ENCODE peak calls at places on chromosomes 11 and 22, in ten cellular contexts. G is Panc1, A is BJ, X is heart right ventricle, V is A673, I is left ventricle myocardium inferior, O is fibroblast of lung, B is PC-3, L is HepG2, P is IMR-90. Q is an unnamed sample.

GRCh38 chr22:23675502-23676415 is 15.1 kb upstream of the RGL4 start:
- DNase-seq in G (no peak), I (no peak), V (no peak), O (no peak), P (no peak), A (no peak), B (peak; percentile 3), X (peak; percentile 37), L (peak; percentile 69), Q (no peak)

GRCh38 chr11:104968365-104968855 is at the start of gene CASP4:
- DNase-seq in L (peak; percentile 56), B (peak; percentile 81), V (peak; percentile 91), X (no peak), O (peak; percentile 87), P (peak; percentile 78), A (peak; percentile 47), G (peak; percentile 72), I (no peak), Q (peak; percentile 55)

GRCh38 chr11:72228229-72228843 is 3.8 kb downstream of the INPPL1 start:
- DNase-seq in V (no peak), O (no peak), P (no peak), I (no peak), A (no peak), B (no peak), L (no peak), X (no peak), G (no peak), Q (no peak)

GRCh38 chr11:45444796-45445195 is 158.7 kb upstream of the SYT13 start:
- DNase-seq in O (no peak), I (no peak), X (no peak), G (no peak), B (peak; percentile 16), P (no peak), V (no peak), L (no peak), A (no peak), Q (no peak)

GRCh38 chr11:48006301-48006992 is 26.1 kb downstream of the PTPRJ start:
- DNase-seq in P (peak; percentile 79), A (no peak), O (peak; percentile 64), L (no peak), G (no peak), X (no peak), I (no peak), V (no peak), B (peak; percentile 74), Q (no peak)

GRCh38 chr11:73262851-73263495 is 9.2 kb upstream of the P2RY6 start:
- DNase-seq in A (no peak), G (no peak), I (no peak), V (no peak), B (peak; percentile 66), L (no peak), O (peak; percentile 17), P (peak; percentile 52), X (no peak), Q (no peak)

GRCh38 chr22:36289406-36289870 is 36.5 kb downstream of the APOL1 start:
- DNase-seq in A (no peak), O (no peak), V (no peak), B (no peak), L (no peak), P (no peak), X (no peak), I (no peak), G (no peak), Q (no peak)

GRCh38 chr11:73298233-73298632 is 9.8 kb upstream of the ARHGEF17 start:
- DNase-seq in I (no peak), P (no peak), X (no peak), L (no peak), A (no peak), O (no peak), B (no peak), G (no peak), V (no peak), Q (no peak)

GRCh38 chr11:114058026-114058706 is 1.3 kb upstream of the ZBTB16 start:
- DNase-seq in P (no peak), A (no peak), G (no peak), I (peak; percentile 35), V (no peak), B (no peak), L (no peak), O (peak; percentile 72), X (peak; percentile 21), Q (no peak)

GRCh38 chr11:61512435-61512834 is 3.9 kb downstream of the LRRC10B start:
- DNase-seq in O (no peak), V (peak; percentile 28), B (no peak), P (no peak), A (no peak), X (no peak), L (no peak), G (no peak), I (no peak), Q (no peak)

GRCh38 chr22:27133951-27134664 is 476.7 kb downstream of the MIAT start:
- DNase-seq in G (no peak), O (peak; percentile 81), X (no peak), P (peak; percentile 86), A (peak; percentile 67), B (peak; percentile 43), L (no peak), I (no peak), V (no peak), Q (no peak)

GRCh38 chr11:46719048-46719542 is at the start of gene F2:
- DNase-seq in X (no peak), B (no peak), I (no peak), L (peak; percentile 96), V (no peak), G (no peak), O (no peak), A (no peak), P (no peak), Q (no peak)

GRCh38 chr11:36367806-36368680 is 72.0 kb downstream of the PRR5L start:
- DNase-seq in B (no peak), G (no peak), L (no peak), A (no peak), X (no peak), P (no peak), I (no peak), V (no peak), O (no peak), Q (no peak)
- TF ChIP-seq CTCF in B (no peak), G (no peak), L (no peak), A (no peak), X (no peak), P (no peak), I (no peak), V (no peak), O (no peak), Q (no peak)

GRCh38 chr11:125572916-125573315 is 3.6 kb downstream of the EI24 start:
- DNase-seq in B (no peak), X (no peak), V (no peak), P (no peak), G (no peak), O (no peak), A (no peak), I (no peak), L (no peak), Q (no peak)
- H3K36me3 ChIP-seq in B (peaks cover 46% of the 10 kb centered on the region), X (peaks cover 41% of the 10 kb centered on the region), V (peaks cover 54% of the 10 kb centered on the region), P (peaks cover 23% of the 10 kb centered on the region), G (peaks cover 34% of the 10 kb centered on the region), O (peaks cover 2% of the 10 kb centered on the region), A (peaks cover 10% of the 10 kb centered on the region), I (peaks cover 53% of the 10 kb centered on the region), L (peaks cover 11% of the 10 kb centered on the region), Q (no peaks in the 10 kb centered on the region)

GRCh38 chr11:121321614-121322243 is 29.2 kb downstream of the SC5D start:
- DNase-seq in V (peak; percentile 33), I (no peak), A (no peak), B (peak; percentile 76), X (no peak), L (no peak), P (peak; percentile 1), O (peak; percentile 39), G (peak; percentile 28), Q (peak; percentile 37)

GRCh38 chr11:121323208-121323607 is 30.6 kb downstream of the SC5D start:
- DNase-seq in L (no peak), V (no peak), P (no peak), X (no peak), I (no peak), B (no peak), G (no peak), O (no peak), A (no peak), Q (no peak)

DNA sequence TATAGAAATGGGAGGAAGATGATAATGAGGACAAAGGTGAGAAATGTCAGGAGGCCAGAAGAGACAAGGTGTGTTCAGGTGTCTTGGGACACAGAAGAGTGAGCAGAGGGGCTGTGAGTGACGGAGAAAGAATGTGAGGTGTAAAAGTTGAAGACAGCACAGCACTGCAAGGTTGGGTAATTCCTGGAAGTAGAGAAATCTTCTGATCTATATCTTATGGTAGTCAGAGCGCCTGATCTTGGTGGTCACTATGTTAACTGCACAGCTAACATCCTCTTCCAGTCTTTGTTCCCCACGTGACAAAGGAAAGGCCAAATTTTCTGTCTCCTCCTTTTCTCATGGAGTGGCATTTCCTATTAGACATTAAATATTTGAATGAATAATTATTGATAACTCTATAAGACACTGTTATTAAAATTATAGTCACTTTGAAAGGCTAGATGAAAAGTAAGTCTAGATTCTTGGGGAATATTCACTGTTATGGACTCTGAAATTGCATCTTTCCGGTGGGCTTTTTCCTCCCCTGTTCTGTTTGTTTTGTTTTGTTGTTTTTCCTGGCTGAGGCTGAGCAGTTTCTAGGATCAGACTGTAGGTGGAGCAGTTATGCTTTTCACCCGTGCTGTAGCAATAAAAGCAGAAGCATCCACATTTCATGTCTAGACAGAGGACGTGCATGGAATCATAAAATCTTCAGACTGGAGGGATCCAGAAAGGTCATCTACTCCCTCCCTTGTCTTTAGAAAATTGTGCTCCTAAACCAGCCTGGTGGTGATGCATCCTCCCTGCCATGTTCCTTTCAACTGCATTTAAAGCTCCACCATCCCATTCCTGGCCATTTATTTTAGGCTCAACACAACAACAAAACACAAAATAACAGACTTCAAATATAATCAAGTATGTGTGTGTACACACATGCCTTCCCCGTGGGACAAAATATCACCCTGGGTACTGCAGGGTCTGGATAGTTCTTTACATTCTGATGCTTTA is 26.6 kb downstream of the SC5D start:
- DNase-seq in O (peak; percentile 66), P (peak; percentile 56), I (no peak), B (peak; percentile 74), G (peak; percentile 38), V (peak; percentile 71), X (no peak), L (peak; percentile 30), A (peak; percentile 9), Q (peak; percentile 47)
- TF ChIP-seq CTCF in O (peak; percentile 89), P (peak; percentile 73), I (peak; percentile 77), B (peak; percentile 96), G (peak; percentile 87), V (peak; percentile 86), X (peak; percentile 67), L (peak; percentile 72), A (peak; percentile 83), Q (peak; percentile 88)

DNA sequence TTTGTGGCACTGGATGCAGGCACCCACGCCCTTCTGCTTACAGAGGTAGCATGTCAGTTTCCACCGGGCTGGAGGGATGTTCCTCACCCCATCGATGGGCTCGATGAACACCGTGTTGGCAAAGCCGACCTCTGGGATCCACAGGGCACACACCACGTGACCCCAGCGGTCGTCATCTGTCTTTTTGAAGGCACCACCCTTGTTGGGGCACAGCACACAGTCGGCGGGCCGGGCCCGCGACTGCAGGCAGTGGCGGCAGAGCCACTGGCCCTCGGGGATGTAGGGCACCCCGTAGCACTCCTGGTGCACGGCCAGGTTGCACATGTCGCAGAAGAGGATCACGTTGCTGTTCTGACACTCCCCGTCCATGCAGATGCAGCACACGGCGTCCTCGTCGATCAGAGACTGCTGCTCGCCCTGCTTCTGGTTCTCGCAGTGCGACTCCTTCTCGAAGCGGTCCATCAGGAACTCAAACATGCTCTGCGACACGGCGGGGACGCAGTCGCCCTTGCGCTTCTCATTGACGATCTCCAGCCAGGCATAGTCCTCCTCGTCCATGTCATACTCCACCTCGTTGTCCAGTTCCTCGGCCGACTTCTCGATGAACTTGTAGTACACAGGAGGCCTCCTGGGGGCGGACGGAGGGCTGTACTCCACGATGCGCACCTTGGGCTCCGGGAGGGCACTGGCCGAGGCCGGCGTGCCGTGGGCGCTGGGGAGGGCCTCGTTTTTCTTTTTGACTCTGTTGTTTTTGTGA is 4.2 kb downstream of the BRD1 start:
- DNase-seq in G (no peak), B (no peak), P (no peak), L (no peak), X (no peak), A (no peak), V (no peak), O (no peak), I (no peak), Q (no peak)
- H3K36me3 ChIP-seq in G (peaks cover 3% of the 10 kb centered on the region), B (peaks cover 13% of the 10 kb centered on the region), P (peaks cover 45% of the 10 kb centered on the region), L (peaks cover 19% of the 10 kb centered on the region), X (peaks cover 43% of the 10 kb centered on the region), A (peaks cover 22% of the 10 kb centered on the region), V (peaks cover 67% of the 10 kb centered on the region), O (peaks cover 27% of the 10 kb centered on the region), I (peaks cover 54% of the 10 kb centered on the region), Q (no peaks in the 10 kb centered on the region)